ENCODE peak calls at places on chromosomes 11 and 22, in six cellular contexts. R is endothelial cell of umbilical vein, A is AG04450, Z is RWPE2, T is gastrocnemius medialis, S is sigmoid colon. D is an unnamed sample.
A peak's percentile ranks its signal among the peaks of the same experiment; 100 is the strongest.

GRCh38 chr22:44438056-44438455 is 60.0 kb downstream of the RTL6 start:
- DNase-seq in A (no peak), S (peak; percentile 53), Z (no peak), T (no peak), R (no peak), D (no peak)

GRCh38 chr11:1327064-1327460 is 17.6 kb upstream of the TOLLIP start:
- DNase-seq in T (no peak), Z (no peak), A (no peak), R (no peak), S (peak; percentile 88), D (no peak)

GRCh38 chr11:134369656-134370525 is 38.1 kb downstream of the GLB1L2 start:
- DNase-seq in A (no peak), Z (peak; percentile 34), R (no peak), S (peak; percentile 51), T (no peak), D (no peak)

GRCh38 chr22:23265389-23265700 is 85.0 kb downstream of the BCR start:
- DNase-seq in A (no peak), S (no peak), T (no peak), Z (no peak), R (no peak), D (no peak)

GRCh38 chr11:86197448-86197847 is 47.1 kb upstream of the EED start:
- DNase-seq in S (no peak), Z (no peak), A (no peak), R (no peak), T (no peak), D (no peak)

GRCh38 chr11:72738199-72739141 is 13.7 kb downstream of the ARAP1 start:
- DNase-seq in T (peak; percentile 52), R (no peak), A (no peak), S (peak; percentile 75), Z (no peak), D (no peak)

GRCh38 chr22:32949719-32950118 is 108.5 kb downstream of the SYN3 start:
- DNase-seq in S (no peak), A (no peak), T (no peak), R (no peak), Z (no peak), D (no peak)

GRCh38 chr11:125941606-125942275 is 4.1 kb upstream of the VSIG10L2 start:
- DNase-seq in R (peak; percentile 21), A (no peak), T (peak; percentile 26), Z (no peak), S (peak; percentile 60), D (peak; percentile 75)

GRCh38 chr11:61133956-61134662 is 27.1 kb downstream of the VPS37C start:
- DNase-seq in A (no peak), R (no peak), S (peak; percentile 58), T (no peak), Z (peak; percentile 29), D (no peak)

GRCh38 chr11:104705475-104706195 is 192.6 kb downstream of the CASP12 start:
- DNase-seq in A (no peak), Z (no peak), R (peak; percentile 63), S (no peak), T (peak; percentile 26), D (no peak)

GRCh38 chr11:102617491-102618026 is 7.6 kb downstream of the MMP20 start:
- DNase-seq in R (no peak), S (no peak), Z (no peak), A (no peak), T (no peak), D (no peak)

GRCh38 chr11:46296520-46297448 is 19.3 kb downstream of the CREB3L1 start:
- DNase-seq in S (peak; percentile 83), Z (no peak), T (no peak), R (peak; percentile 89), A (peak; percentile 92), D (peak; percentile 48)

GRCh38 chr11:69539416-69540117 is 58.1 kb downstream of the LINC01488 start:
- DNase-seq in S (peak; percentile 70), A (no peak), R (no peak), T (peak; percentile 23), Z (no peak), D (no peak)

GRCh38 chr11:46408407-46408986 is 16.9 kb upstream of the CHRM4 start:
- DNase-seq in R (no peak), Z (no peak), A (no peak), T (no peak), S (no peak), D (peak; percentile 20)

GRCh38 chr11:5737091-5737490 is 843 bp downstream of the OR56B1 start:
- DNase-seq in A (peak; percentile 2), Z (no peak), T (no peak), R (no peak), S (no peak), D (no peak)

GRCh38 chr11:121741316-121741715 is 288.5 kb upstream of the SORL1-AS1 start:
- DNase-seq in A (no peak), T (no peak), Z (no peak), S (peak; percentile 82), R (no peak), D (peak; percentile 71)

GRCh38 chr22:29124777-29125506 is 52.1 kb downstream of the KREMEN1 start:
- DNase-seq in R (no peak), Z (no peak), T (no peak), S (no peak), A (no peak), D (no peak)

GRCh38 chr22:50678651-50679521 is 6.3 kb downstream of the SHANK3 start:
- DNase-seq in S (no peak), Z (no peak), R (no peak), A (no peak), T (no peak), D (no peak)

GRCh38 chr11:15276616-15277015 is 161.9 kb downstream of the INSC start:
- DNase-seq in S (no peak), Z (no peak), R (no peak), T (no peak), A (no peak), D (peak; percentile 4)

GRCh38 chr22:19807914-19808872 is 46.5 kb downstream of the GNB1L start:
- DNase-seq in S (peak; percentile 40), T (no peak), A (no peak), R (no peak), Z (no peak), D (no peak)

GRCh38 chr22:40560551-40560950 is 76.0 kb downstream of the MRTFA start:
- DNase-seq in R (peak; percentile 95), A (peak; percentile 3), S (no peak), Z (no peak), T (no peak), D (no peak)

GRCh38 chr11:70205766-70206165 is 2.7 kb downstream of the FADD start:
- DNase-seq in R (no peak), S (no peak), A (no peak), Z (no peak), T (no peak), D (no peak)

GRCh38 chr11:3837793-3838192 is 3.0 kb downstream of the RHOG start:
- DNase-seq in R (no peak), T (peak; percentile 39), A (no peak), S (peak; percentile 76), Z (no peak), D (no peak)

GRCh38 chr11:85627998-85628770 is at the start of gene TMEM126B:
- DNase-seq in R (peak; percentile 98), A (peak; percentile 86), Z (peak; percentile 97), S (peak; percentile 99), T (peak; percentile 98), D (peak; percentile 97)

GRCh38 chr11:45583981-45584380 is 81.4 kb downstream of the CHST1 start:
- DNase-seq in T (no peak), S (no peak), A (no peak), Z (no peak), R (no peak), D (no peak)

GRCh38 chr11:14336507-14337503 is 22.2 kb downstream of the RRAS2 start:
- DNase-seq in Z (peak; percentile 67), S (no peak), R (peak; percentile 71), T (no peak), A (peak; percentile 82), D (no peak)

GRCh38 chr22:17705565-17706450 is 67.3 kb downstream of the BCL2L13 start:
- DNase-seq in T (no peak), Z (no peak), R (no peak), S (no peak), A (no peak), D (no peak)
- H3K4me3 ChIP-seq in T (peak overlapping the region; percentile 39), Z (no peak overlapping the region), R (peak overlapping the region; percentile 84), S (peak overlapping the region; percentile 47), A (peak overlapping the region; percentile 51), D (peak overlapping the region; percentile 28)

DNA sequence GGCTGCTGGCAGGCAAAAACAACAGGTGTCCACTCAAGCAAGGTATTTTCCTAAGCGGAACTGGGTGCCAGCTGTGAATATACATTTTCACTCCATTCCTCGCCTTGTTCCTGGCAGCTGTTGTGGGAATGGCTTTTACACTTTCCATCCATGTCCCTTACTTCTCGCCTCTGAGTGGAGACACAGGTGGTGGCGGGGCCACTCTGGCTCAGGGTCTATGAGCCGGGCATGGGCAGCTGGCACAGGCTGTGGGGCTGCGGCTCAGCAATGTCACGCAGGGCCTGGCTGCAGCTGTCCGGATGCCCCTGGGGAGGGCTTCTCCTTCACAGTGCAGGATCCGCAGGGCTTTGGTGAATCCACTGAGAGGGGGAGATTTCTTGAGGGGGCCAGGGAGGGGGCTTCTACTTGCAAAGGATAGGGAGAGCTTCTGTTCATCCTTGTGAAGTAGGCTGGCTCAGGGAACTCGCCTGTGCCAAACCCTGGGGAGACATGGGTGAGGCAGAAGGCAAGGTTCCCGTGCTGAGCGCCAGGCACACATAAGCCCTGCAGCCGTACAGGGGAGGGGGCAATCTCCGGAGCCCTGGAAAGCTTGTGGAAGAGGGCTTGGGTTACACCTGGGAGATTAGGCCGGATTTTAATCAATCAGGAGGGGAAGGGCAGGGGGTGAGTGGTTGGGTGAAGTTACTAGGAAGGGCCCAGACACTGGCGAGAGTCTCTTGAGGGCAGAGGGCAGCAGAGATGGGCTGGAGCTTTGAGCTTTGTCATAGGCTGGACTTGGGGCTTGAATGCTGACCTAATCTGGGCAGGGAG is 45.7 kb downstream of the KCNQ1OT1 start:
- DNase-seq in Z (no peak), A (no peak), T (no peak), S (no peak), R (no peak), D (no peak)
- H3K9me3 ChIP-seq in Z (peaks cover 14% of the 10 kb centered on the region), A (peaks cover 57% of the 10 kb centered on the region), T (no peaks in the 10 kb centered on the region), S (peaks cover 4% of the 10 kb centered on the region), R (no peaks in the 10 kb centered on the region), D (no peaks in the 10 kb centered on the region)

GRCh38 chr22:36594569-36594968 is 65.6 kb upstream of the EIF3D start:
- DNase-seq in T (no peak), A (no peak), S (no peak), Z (peak; percentile 14), R (no peak), D (no peak)
- H3K4me3 ChIP-seq in T (no peak overlapping the region), A (no peak overlapping the region), S (no peak overlapping the region), Z (no peak overlapping the region), R (no peak overlapping the region), D (no peak overlapping the region)

GRCh38 chr22:47437110-47437509 is 674.7 kb downstream of the TBC1D22A start:
- DNase-seq in S (no peak), R (no peak), A (no peak), Z (no peak), T (no peak), D (no peak)

GRCh38 chr22:47435826-47436225 is 673.4 kb downstream of the TBC1D22A start:
- DNase-seq in A (no peak), R (no peak), S (no peak), T (no peak), Z (no peak), D (no peak)

GRCh38 chr22:47434336-47435203 is 672.1 kb downstream of the TBC1D22A start:
- DNase-seq in S (peak; percentile 25), A (no peak), R (no peak), T (no peak), Z (no peak), D (no peak)

GRCh38 chr22:47433627-47434026 is 671.2 kb downstream of the TBC1D22A start:
- DNase-seq in S (no peak), T (no peak), Z (no peak), R (no peak), A (no peak), D (no peak)

DNA sequence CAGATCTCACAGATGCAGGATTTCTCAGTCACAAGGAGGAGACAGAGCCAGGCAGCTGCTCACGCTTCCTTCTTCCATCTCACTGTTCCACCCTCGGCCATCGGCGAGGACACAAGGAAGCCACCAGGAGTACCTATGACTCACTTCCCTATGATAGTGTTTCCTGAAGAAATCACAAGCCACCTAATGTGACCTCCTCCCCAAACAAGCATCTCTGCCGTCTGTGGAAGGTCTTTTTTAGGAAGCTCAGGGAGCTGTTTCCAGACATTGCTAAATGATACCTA is 672.7 kb downstream of the TBC1D22A start:
- DNase-seq in S (no peak), T (peak; percentile 16), R (no peak), Z (no peak), A (no peak), D (no peak)
- H3K9me3 ChIP-seq in S (no peaks in the 10 kb centered on the region), T (no peaks in the 10 kb centered on the region), R (peaks cover 2% of the 10 kb centered on the region), Z (no peaks in the 10 kb centered on the region), A (peaks cover 24% of the 10 kb centered on the region), D (no peaks in the 10 kb centered on the region)